ENCODE peak calls at places on chromosomes 13 and 19, in five cellular contexts. O is cardiac muscle cell, J is AG04449, M is brain microvascular endothelial cell, Q is esophagus squamous epithelium. W is an unnamed sample.

GRCh38 chr13:91045351-91046034 is 302.0 kb upstream of the MIR17HG start:
- DNase-seq in O (peak), J (no peak), M (no peak), Q (no peak), W (no peak)

GRCh38 chr19:11456659-11457058 is 21.2 kb downstream of the PRKCSH start:
- DNase-seq in O (no peak), J (no peak), M (no peak), Q (no peak), W (no peak)

GRCh38 chr13:93752506-93752905 is 525.9 kb downstream of the GPC6 start:
- DNase-seq in O (no peak), J (no peak), M (no peak), Q (no peak), W (no peak)

GRCh38 chr13:99352351-99353271 is 45.4 kb upstream of the GPR183 start:
- DNase-seq in O (no peak), J (no peak), M (no peak), Q (no peak), W (peak)

GRCh38 chr13:107043016-107043957 is 475.4 kb upstream of the ARGLU1 start:
- DNase-seq in O (no peak), J (no peak), M (no peak), Q (no peak), W (no peak)

GRCh38 chr13:76696370-76696769 is 189.8 kb downstream of the KCTD12 start:
- DNase-seq in O (no peak), J (no peak), M (peak), Q (no peak), W (no peak)

GRCh38 chr13:51729853-51730553 is 74.0 kb downstream of the DHRS12 start:
- DNase-seq in O (peak), J (peak), M (peak), Q (no peak), W (peak)

GRCh38 chr19:47081095-47081494 is 32.5 kb downstream of the ZC3H4 start:
- DNase-seq in O (no peak), J (no peak), M (no peak), Q (no peak), W (no peak)

GRCh38 chr13:26476111-26476743 is 81.3 kb upstream of the WASF3 start:
- DNase-seq in O (peak), J (no peak), M (peak), Q (no peak), W (no peak)

GRCh38 chr13:86446311-86446710 is 647.1 kb upstream of the SLITRK6 start:
- DNase-seq in O (peak), J (no peak), M (peak), Q (no peak), W (no peak)

GRCh38 chr13:104671901-104672300 is 1605.7 kb upstream of the SLC10A2 start:
- DNase-seq in O (no peak), J (no peak), M (no peak), Q (no peak), W (no peak)

GRCh38 chr13:101649490-101650126 is 197.1 kb downstream of the ITGBL1 start:
- DNase-seq in O (peak), J (no peak), M (peak), Q (no peak), W (no peak)

DNA sequence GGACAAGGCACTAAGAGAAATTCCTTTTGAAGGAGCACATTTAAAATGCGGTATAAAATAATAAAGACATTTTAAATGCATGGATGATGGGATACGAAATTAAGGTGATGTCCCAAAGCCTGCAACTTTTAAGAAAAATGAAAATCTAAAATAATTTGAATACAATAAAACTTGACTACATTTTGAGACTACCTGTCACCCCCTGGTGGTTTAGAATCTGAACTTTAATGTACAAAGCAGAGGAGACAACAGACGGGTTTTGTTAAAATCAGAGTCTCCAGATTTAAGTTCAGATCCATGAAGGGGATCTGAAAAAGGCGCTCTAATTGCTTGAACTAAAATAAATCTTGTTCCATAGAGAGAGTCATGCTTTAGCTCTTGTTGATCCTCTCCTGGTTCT is 1129.3 kb upstream of the PCDH20 start:
- DNase-seq in O (no peak), J (no peak), M (no peak), Q (no peak), W (no peak)
- TF ChIP-seq CTCF in O (no peak), J (no peak), M (peak), Q (no peak), W (no peak)

GRCh38 chr19:16571689-16572331 is 405 bp downstream of the SLC35E1 start:
- DNase-seq in O (peak), J (no peak), M (no peak), Q (no peak), W (peak)
- TF ChIP-seq CTCF in O (no peak), J (no peak), M (no peak), Q (no peak), W (no peak)

GRCh38 chr13:73704587-73704986 is 429.6 kb downstream of the KLF12 start:
- DNase-seq in O (no peak), J (no peak), M (no peak), Q (no peak), W (no peak)
- TF ChIP-seq CTCF in O (no peak), J (no peak), M (no peak), Q (no peak), W (no peak)

GRCh38 chr19:36527873-36528193 is 238 bp downstream of the ZNF260 start:
- DNase-seq in O (no peak), J (no peak), M (no peak), Q (no peak), W (no peak)

GRCh38 chr19:36526581-36526980 is 1.5 kb downstream of the ZNF260 start:
- DNase-seq in O (no peak), J (no peak), M (no peak), Q (no peak), W (no peak)

GRCh38 chr19:36528921-36529518 is 949 bp upstream of the ZNF260 start:
- DNase-seq in O (no peak), J (no peak), M (no peak), Q (no peak), W (peak)

GRCh38 chr19:36524617-36525016 is 3.5 kb downstream of the ZNF260 start:
- DNase-seq in O (no peak), J (no peak), M (no peak), Q (no peak), W (no peak)

DNA sequence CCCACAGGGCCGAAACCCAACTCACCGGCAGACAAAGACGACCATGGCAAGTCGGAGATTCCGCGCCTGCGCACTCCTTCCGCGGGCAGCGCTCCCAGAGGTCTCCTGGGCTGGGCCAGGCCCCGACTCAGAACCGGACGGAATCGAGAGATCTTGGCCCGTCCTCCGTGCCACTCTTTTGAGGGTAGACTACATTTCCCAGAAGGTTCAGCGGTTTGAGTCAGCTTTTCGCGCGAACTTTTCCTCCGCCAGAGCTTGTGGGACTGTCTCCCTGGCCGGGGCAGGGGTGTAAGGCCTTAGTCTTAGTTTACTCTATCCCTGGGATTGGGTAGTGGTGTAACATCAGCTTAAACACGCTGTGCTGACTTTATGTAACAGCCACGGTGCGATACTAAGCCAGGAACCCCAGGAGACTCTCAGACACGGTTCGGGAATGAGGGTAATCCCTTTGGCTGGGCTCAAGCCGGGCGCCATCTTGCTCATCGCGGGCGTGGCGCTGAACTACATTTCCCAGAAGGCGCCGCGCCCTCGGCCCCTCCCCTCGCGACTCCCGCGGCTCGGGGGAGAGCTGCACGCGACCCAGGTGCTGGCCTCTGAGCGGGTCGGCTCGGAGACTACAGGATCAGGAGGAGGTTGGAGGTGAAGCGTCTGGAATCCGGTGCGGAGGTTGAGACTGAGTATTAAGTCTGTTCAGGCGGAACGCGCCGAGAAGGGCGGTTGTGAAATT is at the start of gene ZNF260:
- DNase-seq in O (peak), J (peak), M (peak), Q (peak), W (peak)
- TF ChIP-seq CTCF in O (no peak), J (no peak), M (peak), Q (no peak), W (no peak)

GRCh38 chr19:33998302-33998701 is 174.0 kb upstream of the LSM14A start:
- DNase-seq in O (no peak), J (no peak), M (no peak), Q (no peak), W (no peak)

GRCh38 chr19:33998739-33999345 is 173.5 kb upstream of the LSM14A start:
- DNase-seq in O (peak), J (no peak), M (no peak), Q (no peak), W (no peak)

DNA sequence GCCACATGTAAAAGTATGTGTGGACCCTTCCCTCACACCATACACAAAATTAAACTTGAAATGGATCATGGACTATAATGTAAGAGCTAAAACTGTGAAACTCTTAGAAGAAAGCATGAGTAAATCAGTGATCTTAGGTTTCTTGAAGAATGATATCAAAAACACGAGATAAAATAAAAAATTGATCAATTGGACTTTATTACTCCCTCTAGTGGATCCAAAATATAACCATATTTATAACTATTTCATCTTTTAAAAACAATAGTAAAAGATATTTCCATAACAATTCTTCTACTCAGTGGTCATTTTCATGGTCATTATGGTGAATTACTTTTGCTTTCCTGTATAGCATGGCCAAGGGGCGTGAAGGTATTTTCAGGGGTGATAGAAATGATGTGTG is 174.6 kb upstream of the LSM14A start:
- DNase-seq in O (no peak), J (no peak), M (no peak), Q (no peak), W (no peak)
- TF ChIP-seq CTCF in O (peak), J (no peak), M (peak), Q (no peak), W (no peak)

GRCh38 chr13:64997438-64997837 is 2232.7 kb downstream of the PCDH9 start:
- DNase-seq in O (no peak), J (no peak), M (no peak), Q (no peak), W (no peak)
- TF ChIP-seq CTCF in O (no peak), J (no peak), M (no peak), Q (no peak), W (no peak)